ENCODE peak calls at places on chromosomes 16 and 17, in four cellular contexts. S is fibroblast of lung, H is neural progenitor cell, R is BE2C. J is an unnamed sample. For H3K27me3 and H3K4me1, the result is how much of the 10 kb centered on the place peaks cover.

GRCh38 chr17:65052585-65052984 is 4.0 kb downstream of the GNA13 start:
- DNase-seq in S (no peak), R (no peak), H (no peak), J (no peak)

GRCh38 chr17:48636177-48637018 is 10.2 kb upstream of the HOXB9 start:
- DNase-seq in R (peak), S (peak), H (peak), J (peak)

GRCh38 chr16:72066747-72067146 is 3.7 kb downstream of the HPR start:
- DNase-seq in R (no peak), H (peak), S (peak), J (peak)

GRCh38 chr16:84947996-84948854 is 63.1 kb downstream of the ZDHHC7 start:
- DNase-seq in H (no peak), R (no peak), S (no peak), J (no peak)

GRCh38 chr16:24166684-24167083 is 89.5 kb upstream of the CACNG3 start:
- DNase-seq in R (no peak), S (no peak), H (no peak), J (no peak)

GRCh38 chr16:6682142-6682811 is 650.4 kb upstream of the RBFOX1 start:
- DNase-seq in H (peak), S (no peak), R (peak), J (peak)

GRCh38 chr16:11076259-11077018 is 132.1 kb downstream of the CLEC16A start:
- DNase-seq in S (no peak), H (peak), R (no peak), J (no peak)

GRCh38 chr17:31446195-31446967 is 54.9 kb downstream of the RAB11FIP4 start:
- DNase-seq in R (no peak), S (no peak), H (no peak), J (no peak)

GRCh38 chr17:5667871-5668270 is 83.6 kb upstream of the NLRP1 start:
- DNase-seq in H (peak), R (no peak), S (no peak), J (peak)

GRCh38 chr17:17362531-17362930 is 59.4 kb downstream of the NT5M start:
- DNase-seq in H (no peak), R (no peak), S (no peak), J (peak)

GRCh38 chr17:12994341-12995074 is 23.3 kb downstream of the ELAC2 start:
- DNase-seq in S (no peak), R (no peak), H (no peak), J (no peak)

GRCh38 chr16:27257271-27257670 is 11.3 kb downstream of the NSMCE1 start:
- DNase-seq in H (no peak), S (no peak), R (no peak), J (no peak)

GRCh38 chr16:66656547-66656946 is 40.0 kb downstream of the CMTM4 start:
- DNase-seq in S (no peak), H (no peak), R (no peak), J (no peak)

GRCh38 chr17:12545877-12546513 is 119.7 kb upstream of the MYOCD start:
- DNase-seq in H (peak), R (peak), S (peak), J (peak)

GRCh38 chr17:65564793-65565192 is 3.3 kb upstream of the AXIN2 start:
- DNase-seq in R (no peak), S (peak), H (peak), J (peak)

GRCh38 chr17:9465216-9465921 is 110.3 kb downstream of the STX8 start:
- DNase-seq in H (no peak), R (no peak), S (peak), J (no peak)

GRCh38 chr16:66432429-66432828 is 5.3 kb downstream of the BEAN1 start:
- DNase-seq in H (no peak), R (no peak), S (no peak), J (no peak)

GRCh38 chr17:74280093-74280513 is 6.1 kb downstream of the DNAI2 start:
- DNase-seq in R (no peak), S (no peak), H (no peak), J (no peak)

GRCh38 chr16:2819939-2820835 is 3.1 kb downstream of the PRSS21 start:
- DNase-seq in H (peak), R (no peak), S (no peak), J (no peak)

GRCh38 chr17:58808609-58809563 is 53.2 kb downstream of the PPM1E start:
- DNase-seq in H (no peak), S (no peak), R (no peak), J (no peak)

GRCh38 chr17:1227917-1228751 is 42.1 kb upstream of the BHLHA9 start:
- DNase-seq in R (no peak), S (no peak), H (peak), J (no peak)

GRCh38 chr17:44071772-44072171 is 1.2 kb downstream of the G6PC3 start:
- DNase-seq in S (no peak), H (no peak), R (no peak), J (no peak)

GRCh38 chr16:13553453-13553985 is 366.4 kb upstream of the ERCC4 start:
- DNase-seq in S (no peak), R (no peak), H (no peak), J (no peak)

GRCh38 chr17:63429766-63430165 is 16.3 kb downstream of the CYB561 start:
- DNase-seq in R (no peak), H (no peak), S (no peak), J (no peak)

DNA sequence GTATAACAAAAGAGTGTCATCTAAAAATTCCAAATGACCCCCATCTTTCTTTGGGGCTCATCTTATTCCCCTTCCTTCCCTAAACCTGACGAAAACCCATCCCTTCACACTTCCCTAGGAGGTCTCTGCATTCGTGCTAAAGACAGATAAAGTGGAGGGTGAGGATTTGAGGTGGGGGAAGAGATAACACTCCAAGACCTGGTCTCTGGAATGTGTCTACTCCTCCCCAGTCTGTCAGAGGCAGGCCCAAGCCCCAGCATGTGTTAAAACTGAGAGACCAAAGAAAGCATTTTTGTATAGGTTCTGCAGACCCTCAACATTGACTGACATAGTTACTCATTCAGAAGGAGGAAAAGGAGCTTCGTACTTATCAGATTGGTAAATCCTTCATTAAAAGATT is 11.0 kb upstream of the LHX1 start:
- DNase-seq in H (no peak), S (no peak), R (no peak), J (no peak)
- H3K27me3 ChIP-seq in H (half or more), S (under half), R (under half), J (under half)

GRCh38 chr16:20902426-20902825 is 1.9 kb downstream of the LYRM1 start:
- DNase-seq in R (no peak), H (no peak), S (no peak), J (no peak)
- H3K4me3 ChIP-seq in R (no peak), H (peak), S (no peak), J (no peak)

DNA sequence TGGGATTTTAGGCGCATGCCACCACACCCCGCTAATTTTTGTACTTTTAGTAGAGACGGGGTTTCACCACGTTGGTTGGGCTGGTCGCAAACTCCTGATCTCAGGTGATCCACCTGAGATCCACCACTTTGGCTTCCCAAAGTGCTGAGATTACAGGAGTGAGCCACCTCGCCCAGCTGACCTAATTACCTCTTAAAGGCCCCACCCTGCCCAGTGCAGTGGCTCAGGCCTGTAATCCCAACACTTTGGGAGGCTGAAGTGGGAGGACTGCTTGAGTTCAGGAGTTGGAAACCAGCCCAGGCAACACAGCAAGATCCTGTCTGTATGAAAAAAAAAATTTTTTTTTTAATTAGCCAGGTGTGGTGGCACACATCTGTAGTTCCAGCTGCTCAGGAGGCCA is 2.9 kb upstream of the COASY start:
- DNase-seq in S (no peak), H (no peak), R (no peak), J (no peak)
- H3K4me1 ChIP-seq in S (under half), H (under half), R (under half), J (under half)

GRCh38 chr16:56647641-56648431 is 3.9 kb upstream of the MT1B start:
- DNase-seq in R (no peak), H (peak), S (no peak), J (no peak)
- H3K27me3 ChIP-seq in R (under half), H (half or more), S (under half), J (under half)

GRCh38 chr16:19185510-19185851 is 17.4 kb downstream of the SYT17 start:
- DNase-seq in R (no peak), S (no peak), H (no peak), J (no peak)

GRCh38 chr16:19182487-19182886 is 14.4 kb downstream of the SYT17 start:
- DNase-seq in H (no peak), R (no peak), S (no peak), J (no peak)

GRCh38 chr16:19180741-19181140 is 12.7 kb downstream of the SYT17 start:
- DNase-seq in S (no peak), R (no peak), H (no peak), J (no peak)

GRCh38 chr16:19184823-19185509 is 16.9 kb downstream of the SYT17 start:
- DNase-seq in R (no peak), S (no peak), H (no peak), J (no peak)

GRCh38 chr16:19183187-19183586 is 15.1 kb downstream of the SYT17 start:
- DNase-seq in S (no peak), H (no peak), R (no peak), J (no peak)
- H3K4me3 ChIP-seq in S (no peak), H (no peak), R (no peak), J (no peak)

GRCh38 chr16:81531415-81531814 is 86.8 kb downstream of the CMIP start:
- DNase-seq in H (no peak), R (no peak), S (no peak), J (no peak)
- H3K4me1 ChIP-seq in H (under half), R (under half), S (under half), J (under half)

GRCh38 chr16:88430524-88431446 is 22.3 kb upstream of the ZFPM1 start:
- DNase-seq in S (peak), R (no peak), H (no peak), J (no peak)
- H3K27me3 ChIP-seq in S (under half), R (under half), H (under half), J (under half)

GRCh38 chr17:50169121-50169764 is 3.4 kb downstream of the SGCA start:
- DNase-seq in R (peak), H (peak), S (peak), J (no peak)
- H3K4me3 ChIP-seq in R (no peak), H (no peak), S (no peak), J (no peak)

GRCh38 chr17:40517286-40517662 is 15.9 kb upstream of the TNS4 start:
- DNase-seq in S (no peak), R (no peak), H (no peak), J (no peak)
- H3K4me1 ChIP-seq in S (under half), R (under half), H (under half), J (under half)

GRCh38 chr17:41504126-41504977 is 1.1 kb downstream of the KRT13 start:
- DNase-seq in R (no peak), S (no peak), H (no peak), J (no peak)

GRCh38 chr17:41507315-41507880 is 2.0 kb upstream of the KRT13 start:
- DNase-seq in R (no peak), S (no peak), H (no peak), J (no peak)

GRCh38 chr17:41505007-41505835 is at the start of gene KRT13:
- DNase-seq in R (no peak), S (no peak), H (no peak), J (no peak)

GRCh38 chr17:41503202-41503601 is 2.2 kb downstream of the KRT13 start:
- DNase-seq in R (no peak), H (no peak), S (no peak), J (no peak)

DNA sequence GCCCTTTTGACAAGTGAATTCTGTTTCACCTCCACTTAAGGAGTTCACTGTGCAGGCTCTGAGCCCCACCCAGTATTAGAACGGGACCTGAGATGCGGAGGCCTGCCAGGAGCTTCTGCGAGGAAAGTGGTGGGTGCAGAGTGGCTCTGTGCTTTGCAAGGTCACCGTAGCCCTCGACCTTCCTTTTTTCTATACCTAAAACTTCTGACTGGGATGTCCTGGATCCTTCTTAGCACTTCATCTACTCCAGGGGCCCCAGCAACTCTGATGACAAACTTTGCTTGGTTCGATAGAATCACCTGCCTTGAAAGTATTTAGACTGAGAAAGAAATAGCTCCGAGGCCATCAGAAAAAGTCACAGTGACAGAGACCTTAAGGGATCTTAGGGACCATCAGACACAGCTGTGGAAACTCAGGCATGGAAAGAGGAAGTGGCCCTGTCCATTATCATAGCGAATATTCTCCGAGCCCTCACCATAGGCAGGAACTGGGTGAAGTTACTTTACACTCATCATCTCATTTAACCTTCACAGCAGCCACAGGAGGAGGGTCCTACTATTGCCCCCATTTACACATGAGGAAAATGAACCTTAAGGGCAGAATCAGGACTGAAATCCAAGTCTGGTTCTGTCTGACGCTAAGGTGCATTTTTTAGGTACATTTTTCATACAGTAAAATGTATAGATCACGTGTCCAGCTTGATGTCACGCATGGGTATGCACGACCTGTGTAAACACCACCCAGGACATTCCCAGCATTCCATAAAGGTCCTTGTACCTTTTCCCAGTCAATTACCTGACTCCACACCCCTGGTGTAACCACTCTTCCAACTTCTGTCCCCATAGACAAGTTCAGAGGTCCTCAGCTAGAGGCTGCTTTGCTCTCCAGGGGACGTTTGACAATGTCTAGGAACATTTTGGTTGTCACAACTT is 690 bp upstream of the KRT13 start:
- DNase-seq in S (no peak), R (no peak), H (no peak), J (no peak)
- H3K27me3 ChIP-seq in S (under half), R (under half), H (under half), J (under half)